ENCODE peak calls at places on chromosomes 3 and 15, in nine cellular contexts. C is hepatocyte; X is HepG2; E is heart left ventricle; T is naive thymus-derived CD4-positive, alpha-beta T cell; P is CD8-positive, alpha-beta memory T cell; V is tibial nerve; L is thoracic aorta; O is Panc1. I is an unnamed sample.
A peak's percentile ranks its signal among the peaks of the same experiment; 100 is the strongest.

GRCh38 chr15:51917493-51917892 is 54.1 kb downstream of the LEO1 start:
- DNase-seq in O (no peak), C (peak; percentile 26), P (no peak), L (no peak), T (no peak), X (peak; percentile 50), V (no peak), E (no peak), I (peak; percentile 42)

GRCh38 chr3:157810924-157811718 is 295.1 kb downstream of the SHOX2 start:
- DNase-seq in E (no peak), X (no peak), O (no peak), L (no peak), T (no peak), P (no peak), V (no peak), C (no peak), I (no peak)

GRCh38 chr3:176561826-176562225 is 635.5 kb downstream of the TBL1XR1 start:
- DNase-seq in V (no peak), T (no peak), X (no peak), E (no peak), P (no peak), O (no peak), L (no peak), C (no peak), I (no peak)

GRCh38 chr15:61367953-61368352 is 138.9 kb upstream of the RORA start:
- DNase-seq in X (no peak), O (no peak), P (no peak), V (no peak), E (no peak), C (no peak), L (no peak), T (no peak), I (no peak)

GRCh38 chr3:52061116-52061910 is 4.9 kb upstream of the DUSP7 start:
- DNase-seq in L (no peak), V (no peak), E (no peak), C (no peak), T (no peak), P (no peak), O (no peak), X (no peak), I (no peak)

GRCh38 chr15:47194718-47195117 is 522.6 kb upstream of the SEMA6D start:
- DNase-seq in L (no peak), E (no peak), T (no peak), C (peak; percentile 47), P (no peak), O (peak; percentile 1), V (no peak), X (peak; percentile 5), I (peak; percentile 27)

GRCh38 chr15:63891763-63892123 is 58.0 kb upstream of the HERC1 start:
- DNase-seq in O (no peak), X (no peak), C (no peak), E (no peak), P (no peak), L (no peak), V (no peak), T (no peak), I (no peak)

GRCh38 chr3:51686512-51687215 is 15.6 kb downstream of the TEX264 start:
- DNase-seq in L (no peak), X (no peak), E (peak; percentile 81), V (no peak), C (no peak), T (peak; percentile 76), O (no peak), P (peak; percentile 91), I (peak; percentile 45)

GRCh38 chr15:67172172-67172571 is 82.3 kb downstream of the AAGAB start:
- DNase-seq in T (no peak), C (no peak), X (no peak), E (no peak), V (no peak), O (no peak), L (no peak), P (no peak), I (no peak)

GRCh38 chr15:67174446-67174845 is 80.0 kb downstream of the AAGAB start:
- DNase-seq in X (no peak), T (no peak), E (no peak), L (no peak), O (no peak), P (no peak), C (no peak), V (no peak), I (no peak)

GRCh38 chr15:67173015-67173414 is 81.4 kb downstream of the AAGAB start:
- DNase-seq in O (no peak), X (no peak), L (no peak), P (no peak), V (no peak), E (no peak), T (no peak), C (no peak), I (no peak)

GRCh38 chr15:67174864-67175573 is 79.4 kb downstream of the AAGAB start:
- DNase-seq in X (no peak), O (peak; percentile 78), L (no peak), V (no peak), T (peak; percentile 47), E (no peak), C (peak; percentile 66), P (no peak), I (peak; percentile 89)

DNA sequence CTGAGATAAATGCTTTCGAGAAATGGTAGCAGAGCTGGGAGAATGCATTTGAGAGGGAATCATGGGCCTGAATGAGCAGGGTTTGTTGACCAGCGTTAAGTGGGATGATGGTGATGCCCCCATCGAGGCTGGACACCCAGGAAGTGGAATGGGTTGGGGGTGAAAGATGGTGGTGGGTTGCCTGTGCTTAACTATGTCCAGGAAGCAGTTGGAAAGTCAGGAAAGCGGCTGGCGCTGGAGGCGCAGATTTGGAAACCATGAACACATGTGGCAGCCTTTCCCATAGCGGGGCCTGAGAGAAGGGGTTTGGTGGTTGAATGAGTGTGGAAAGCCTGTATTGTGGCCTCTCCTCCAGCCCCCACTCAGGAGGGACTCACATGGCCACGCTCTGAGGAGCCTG is 80.7 kb downstream of the AAGAB start:
- DNase-seq in E (no peak), O (no peak), C (no peak), P (no peak), X (no peak), T (no peak), L (no peak), V (no peak), I (no peak)
- H3K4me1 ChIP-seq in E (peaks cover 30% of the 10 kb centered on the region), O (peaks cover 100% of the 10 kb centered on the region), C (peaks cover 29% of the 10 kb centered on the region), P (peaks cover 6% of the 10 kb centered on the region), X (no peaks in the 10 kb centered on the region), T (no peaks in the 10 kb centered on the region), L (peaks cover 42% of the 10 kb centered on the region), V (peaks cover 5% of the 10 kb centered on the region), I (peaks cover 13% of the 10 kb centered on the region)

GRCh38 chr3:132342615-132343014 is 25.4 kb downstream of the ACP3 start:
- DNase-seq in T (no peak), E (no peak), C (no peak), O (no peak), L (no peak), V (no peak), X (no peak), P (no peak), I (no peak)
- H3K4me3 ChIP-seq in T (no peak overlapping the region), E (no peak overlapping the region), C (no peak overlapping the region), O (no peak overlapping the region), L (peak overlapping the region; percentile 50), V (no peak overlapping the region), X (no peak overlapping the region), P (no peak overlapping the region), I (no peak overlapping the region)

GRCh38 chr3:172356427-172356826 is 91.8 kb downstream of the GHSR start:
- DNase-seq in X (no peak), C (no peak), L (no peak), P (no peak), O (no peak), V (no peak), T (no peak), E (no peak), I (no peak)

GRCh38 chr3:172355836-172356235 is 92.4 kb downstream of the GHSR start:
- DNase-seq in E (no peak), V (no peak), O (peak; percentile 50), C (peak; percentile 47), L (no peak), X (no peak), T (no peak), P (no peak), I (no peak)

GRCh38 chr3:172352786-172353185 is 95.5 kb downstream of the GHSR start:
- DNase-seq in O (no peak), V (no peak), L (no peak), X (no peak), E (no peak), T (no peak), C (no peak), P (no peak), I (no peak)

GRCh38 chr3:172351895-172352466 is 96.3 kb downstream of the GHSR start:
- DNase-seq in V (no peak), P (no peak), C (no peak), E (no peak), X (no peak), T (no peak), L (no peak), O (no peak), I (no peak)

DNA sequence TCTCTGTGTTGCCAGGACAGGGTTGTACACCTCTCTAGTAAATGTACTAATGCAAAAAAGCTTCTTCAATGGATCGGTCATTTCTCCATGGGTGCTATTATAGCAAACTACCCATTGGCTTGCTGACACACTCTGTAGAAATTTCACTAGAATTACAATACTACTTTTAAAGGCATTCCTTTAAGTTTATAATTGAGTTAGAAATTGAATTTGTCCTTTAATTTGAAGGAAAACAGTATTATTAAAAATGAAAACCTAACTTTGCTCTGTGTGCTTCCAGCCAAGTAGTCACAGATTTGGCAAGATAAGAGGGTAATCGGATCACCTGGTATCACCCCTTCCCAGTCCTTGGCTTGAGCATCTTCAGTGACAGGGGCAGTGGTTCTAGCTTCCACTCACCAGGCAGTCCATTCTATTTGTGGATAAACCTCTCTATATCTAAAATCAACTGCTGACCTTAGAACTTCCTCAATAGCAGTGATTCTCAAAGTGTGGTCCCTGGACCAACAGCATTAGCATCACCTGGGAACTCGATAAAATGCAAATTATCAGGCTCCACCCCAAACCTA is 93.2 kb downstream of the GHSR start:
- DNase-seq in O (no peak), X (no peak), V (no peak), E (no peak), C (no peak), P (no peak), L (no peak), T (no peak), I (no peak)
- H3K4me1 ChIP-seq in O (peaks cover 5% of the 10 kb centered on the region), X (no peaks in the 10 kb centered on the region), V (no peaks in the 10 kb centered on the region), E (peaks cover 24% of the 10 kb centered on the region), C (no peaks in the 10 kb centered on the region), P (no peaks in the 10 kb centered on the region), L (peaks cover 42% of the 10 kb centered on the region), T (no peaks in the 10 kb centered on the region), I (no peaks in the 10 kb centered on the region)

GRCh38 chr15:25825215-25825614 is 37.9 kb downstream of the ATP10A start:
- DNase-seq in V (no peak), L (no peak), X (no peak), O (no peak), T (no peak), E (no peak), P (no peak), C (no peak), I (no peak)

GRCh38 chr15:25829075-25829474 is 34.1 kb downstream of the ATP10A start:
- DNase-seq in O (no peak), E (no peak), L (no peak), V (no peak), T (no peak), C (no peak), P (no peak), X (no peak), I (no peak)

GRCh38 chr15:25832158-25832557 is 31.0 kb downstream of the ATP10A start:
- DNase-seq in V (no peak), P (no peak), O (no peak), E (no peak), L (no peak), X (no peak), T (no peak), C (no peak), I (no peak)

DNA sequence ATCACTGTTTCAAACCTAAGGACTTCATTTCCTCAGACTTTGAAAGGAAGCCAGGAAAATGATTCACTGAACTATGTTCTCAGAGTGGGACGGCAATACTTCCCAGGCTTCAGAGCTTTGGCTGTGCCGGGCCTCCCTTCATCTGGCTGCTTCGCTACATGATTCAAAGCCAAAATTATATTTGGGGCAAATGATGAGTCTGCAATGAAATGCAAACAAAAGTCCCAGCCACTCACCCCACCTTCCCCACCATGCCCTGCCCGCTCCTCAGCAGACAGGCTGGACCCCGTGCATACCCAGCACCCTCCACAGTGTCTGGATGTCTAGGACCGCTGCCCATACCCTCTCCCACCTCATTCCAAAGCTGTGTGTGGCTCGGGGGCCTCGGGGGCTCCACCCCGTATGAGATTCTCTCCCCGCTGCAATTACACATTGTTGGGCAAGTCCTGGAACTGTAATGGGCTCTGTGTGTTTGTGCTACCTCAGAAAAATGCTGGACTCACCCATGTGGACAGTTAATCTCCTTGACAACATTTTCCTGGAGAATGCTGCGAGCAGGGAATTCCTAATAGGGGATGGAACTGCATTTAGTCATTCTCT is 32.2 kb downstream of the ATP10A start:
- DNase-seq in X (no peak), L (peak; percentile 82), C (peak; percentile 57), E (peak; percentile 67), O (no peak), T (no peak), V (peak; percentile 39), P (no peak), I (no peak)
- H3K4me3 ChIP-seq in X (no peak overlapping the region), L (peak overlapping the region; percentile 51), C (no peak overlapping the region), E (no peak overlapping the region), O (no peak overlapping the region), T (no peak overlapping the region), V (no peak overlapping the region), P (no peak overlapping the region), I (no peak overlapping the region)

I was measured in small intestine.